ENCODE peak calls at places on chromosomes 4 and X, in nine cellular contexts. L is C1 segment of cervical spinal cord; B is naive thymus-derived CD4-positive, alpha-beta T cell; X is mucosa of descending colon; H is cardiac muscle cell; D is right lobe of liver; V is epithelial cell of esophagus; Q is HFF-Myc; M is stimulated activated CD8-positive, alpha-beta memory T cell treated with anti-CD3 and anti-CD28 coated beads, Interleukin-4, amount 100 ng/mL, for 4 hours. K is an unnamed sample.

GRCh38 chr4:154822775-154823174 is 41.7 kb downstream of the RBM46 start:
- DNase-seq in L (no peak), B (no peak), X (no peak), H (no peak), D (no peak), V (peak), Q (peak), M (no peak), K (no peak)

GRCh38 chr4:13238936-13239335 is 245.2 kb downstream of the RAB28 start:
- DNase-seq in L (no peak), B (no peak), X (no peak), H (no peak), D (no peak), V (no peak), Q (no peak), M (no peak), K (no peak)

GRCh38 chrX:44507292-44507691 is 35.4 kb downstream of the FUNDC1 start:
- DNase-seq in L (no peak), B (no peak), X (no peak), H (no peak), D (no peak), V (no peak), Q (no peak), M (no peak), K (no peak)

GRCh38 chrX:23548164-23548563 is 119.1 kb upstream of the PRDX4 start:
- DNase-seq in L (no peak), B (no peak), X (no peak), H (no peak), D (no peak), V (no peak), Q (peak), M (no peak), K (no peak)

GRCh38 chrX:130336531-130336930 is 3.2 kb upstream of the SLC25A14 start:
- DNase-seq in L (no peak), B (no peak), X (no peak), H (no peak), D (no peak), V (no peak), Q (no peak), M (no peak), K (no peak)

GRCh38 chr4:123659759-123660158 is 263.2 kb downstream of the SPRY1 start:
- DNase-seq in L (no peak), B (no peak), X (no peak), H (peak), D (no peak), V (peak), Q (no peak), M (no peak), K (no peak)

GRCh38 chr4:144504853-144505252 is 141.1 kb upstream of the HHIP start:
- DNase-seq in L (no peak), B (no peak), X (no peak), H (no peak), D (no peak), V (no peak), Q (peak), M (no peak), K (no peak)

GRCh38 chr4:38867478-38868054 is at the start of gene FAM114A1:
- DNase-seq in L (no peak), B (peak), X (peak), H (peak), D (peak), V (peak), Q (no peak), M (no peak), K (peak)

GRCh38 chr4:189083769-189084168 is 856.9 kb upstream of the FRG1 start:
- DNase-seq in L (no peak), B (no peak), X (no peak), H (no peak), D (no peak), V (no peak), Q (no peak), M (no peak), K (no peak)

GRCh38 chrX:113868169-113868568 is 715.7 kb upstream of the HTR2C start:
- DNase-seq in L (no peak), B (no peak), X (no peak), H (peak), D (no peak), V (no peak), Q (no peak), M (no peak), K (no peak)

GRCh38 chrX:146278381-146278780 is 460.8 kb downstream of the SLITRK2 start:
- DNase-seq in L (no peak), B (no peak), X (no peak), H (peak), D (no peak), V (peak), Q (no peak), M (no peak), K (no peak)

K was measured in anterior cingulate cortex.